ENCODE peak calls at places on chromosomes 5 and 9, in eight cellular contexts. X is progenitor cell of endocrine pancreas; S is endothelial cell of umbilical vein; Z is GM13977; P is upper lobe of left lung; L is left ventricle myocardium inferior; D is right atrium auricular region; Q is CD8-positive, alpha-beta T cell. W is an unnamed sample.

GRCh38 chr9:99326112-99326916 is 104.2 kb downstream of the SEC61B start:
- DNase-seq in X (no peak), S (peak; percentile 16), Z (no peak), P (no peak), L (no peak), D (no peak), Q (no peak), W (no peak)

GRCh38 chr5:476814-477175 is 33.8 kb downstream of the EXOC3 start:
- DNase-seq in X (no peak), S (no peak), Z (no peak), P (no peak), L (no peak), D (no peak), Q (no peak), W (no peak)

GRCh38 chr9:112332674-112332976 is 794 bp downstream of the PTBP3 start:
- DNase-seq in X (no peak), S (no peak), Z (no peak), P (no peak), L (no peak), D (no peak), Q (no peak), W (no peak)

GRCh38 chr9:112048924-112049785 is 125.9 kb downstream of the SUSD1 start:
- DNase-seq in X (no peak), S (no peak), Z (no peak), P (no peak), L (no peak), D (no peak), Q (no peak), W (no peak)

GRCh38 chr9:77589046-77589795 is 58.9 kb downstream of the GNA14 start:
- DNase-seq in X (no peak), S (no peak), Z (no peak), P (no peak), L (no peak), D (no peak), Q (no peak), W (no peak)

GRCh38 chr9:74760031-74760700 is 127.6 kb downstream of the TRPM6 start:
- DNase-seq in X (no peak), S (no peak), Z (no peak), P (no peak), L (no peak), D (no peak), Q (no peak), W (no peak)

GRCh38 chr9:116998305-116998704 is 311.2 kb downstream of the TRIM32 start:
- DNase-seq in X (peak; percentile 23), S (no peak), Z (peak; percentile 34), P (no peak), L (no peak), D (no peak), Q (no peak), W (no peak)

GRCh38 chr9:129482521-129483466 is 138.1 kb downstream of the C9orf50 start:
- DNase-seq in X (peak; percentile 46), S (peak; percentile 69), Z (peak; percentile 58), P (peak; percentile 95), L (peak; percentile 89), D (peak; percentile 90), Q (no peak), W (peak; percentile 93)

GRCh38 chr9:87099383-87099782 is 152.1 kb upstream of the GAS1 start:
- DNase-seq in X (no peak), S (no peak), Z (no peak), P (no peak), L (no peak), D (no peak), Q (no peak), W (no peak)

GRCh38 chr9:34589656-34590375 is at the start of gene CNTFR:
- DNase-seq in X (no peak), S (no peak), Z (no peak), P (peak; percentile 88), L (peak; percentile 47), D (no peak), Q (no peak), W (no peak)

GRCh38 chr5:30042677-30043076 is 1150.8 kb upstream of the CDH6 start:
- DNase-seq in X (no peak), S (no peak), Z (no peak), P (peak; percentile 32), L (no peak), D (no peak), Q (no peak), W (peak; percentile 79)

GRCh38 chr9:96048954-96049831 is 173.7 kb downstream of the ERCC6L2 start:
- DNase-seq in X (no peak), S (no peak), Z (no peak), P (peak; percentile 75), L (peak; percentile 27), D (no peak), Q (no peak), W (no peak)

GRCh38 chr9:2285411-2285810 is 270.3 kb downstream of the SMARCA2 start:
- DNase-seq in X (no peak), S (no peak), Z (no peak), P (no peak), L (no peak), D (no peak), Q (no peak), W (no peak)

GRCh38 chr5:73498057-73498992 is at the start of gene BTF3:
- DNase-seq in X (peak; percentile 86), S (peak; percentile 96), Z (peak; percentile 95), P (peak; percentile 95), L (peak; percentile 95), D (peak; percentile 97), Q (peak; percentile 77), W (peak; percentile 97)
- TF ChIP-seq CTCF in X (peak; percentile 7), S (no peak), Z (no peak), P (no peak), L (no peak), D (peak; percentile 20), Q (no peak), W (no peak)

GRCh38 chr5:122492675-122493074 is 180.6 kb downstream of the SNCAIP start:
- DNase-seq in X (no peak), S (no peak), Z (peak; percentile 24), P (no peak), L (no peak), D (no peak), Q (no peak), W (no peak)
- TF ChIP-seq CTCF in X (peak; percentile 31), S (no peak), Z (peak; percentile 37), P (no peak), L (peak; percentile 24), D (no peak), Q (no peak), W (peak; percentile 71)

GRCh38 chr9:103928452-103928851 is 165.7 kb upstream of the SMC2 start:
- DNase-seq in X (no peak), S (no peak), Z (no peak), P (no peak), L (no peak), D (no peak), Q (no peak), W (no peak)
- TF ChIP-seq CTCF in X (no peak), S (no peak), Z (no peak), P (no peak), L (no peak), D (no peak), Q (no peak), W (no peak)

GRCh38 chr5:137834498-137834897 is 33.2 kb upstream of the MYOT start:
- DNase-seq in X (no peak), S (no peak), Z (no peak), P (no peak), L (no peak), D (no peak), Q (no peak), W (no peak)

GRCh38 chr5:137832416-137832815 is 35.2 kb upstream of the MYOT start:
- DNase-seq in X (no peak), S (no peak), Z (no peak), P (no peak), L (no peak), D (no peak), Q (no peak), W (no peak)

GRCh38 chr5:137833463-137833862 is 34.2 kb upstream of the MYOT start:
- DNase-seq in X (no peak), S (no peak), Z (no peak), P (no peak), L (no peak), D (no peak), Q (no peak), W (no peak)

GRCh38 chr5:137828664-137829063 is 39.0 kb upstream of the MYOT start:
- DNase-seq in X (no peak), S (no peak), Z (no peak), P (no peak), L (no peak), D (no peak), Q (no peak), W (no peak)

DNA sequence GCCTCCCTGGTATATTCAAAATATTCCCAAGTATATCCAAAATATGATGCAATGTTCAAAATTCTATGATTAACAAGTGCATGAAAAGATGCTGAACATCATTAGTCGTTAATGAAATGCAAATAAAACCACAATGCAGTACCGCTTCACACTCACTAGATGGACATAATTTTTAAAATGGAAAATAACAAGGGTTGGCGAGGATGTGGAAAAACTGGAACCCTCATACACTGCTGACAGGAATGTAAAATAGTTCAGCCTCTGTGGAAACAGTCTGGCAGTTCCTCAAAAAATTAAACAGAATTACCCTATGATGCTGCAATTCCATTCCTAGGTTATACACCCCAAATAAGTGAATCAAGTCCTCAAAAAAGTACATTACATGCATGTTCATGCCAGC is 36.1 kb upstream of the MYOT start:
- DNase-seq in X (no peak), S (no peak), Z (no peak), P (no peak), L (no peak), D (no peak), Q (no peak), W (no peak)
- TF ChIP-seq CTCF in X (no peak), S (no peak), Z (no peak), P (no peak), L (peak; percentile 54), D (peak; percentile 45), Q (no peak), W (peak; percentile 55)

GRCh38 chr9:83920469-83920941 is 727 bp downstream of the KIF27 start:
- DNase-seq in X (no peak), S (peak; percentile 63), Z (peak; percentile 62), P (no peak), L (no peak), D (no peak), Q (no peak), W (no peak)
- TF ChIP-seq CTCF in X (no peak), S (peak; percentile 20), Z (peak; percentile 50), P (no peak), L (no peak), D (no peak), Q (no peak), W (no peak)

GRCh38 chr5:36398137-36398536 is 96.4 kb upstream of the RANBP3L start:
- DNase-seq in X (no peak), S (no peak), Z (no peak), P (no peak), L (no peak), D (no peak), Q (no peak), W (no peak)
- TF ChIP-seq CTCF in X (peak; percentile 54), S (no peak), Z (peak; percentile 41), P (no peak), L (peak; percentile 53), D (peak; percentile 53), Q (no peak), W (peak; percentile 83)

DNA sequence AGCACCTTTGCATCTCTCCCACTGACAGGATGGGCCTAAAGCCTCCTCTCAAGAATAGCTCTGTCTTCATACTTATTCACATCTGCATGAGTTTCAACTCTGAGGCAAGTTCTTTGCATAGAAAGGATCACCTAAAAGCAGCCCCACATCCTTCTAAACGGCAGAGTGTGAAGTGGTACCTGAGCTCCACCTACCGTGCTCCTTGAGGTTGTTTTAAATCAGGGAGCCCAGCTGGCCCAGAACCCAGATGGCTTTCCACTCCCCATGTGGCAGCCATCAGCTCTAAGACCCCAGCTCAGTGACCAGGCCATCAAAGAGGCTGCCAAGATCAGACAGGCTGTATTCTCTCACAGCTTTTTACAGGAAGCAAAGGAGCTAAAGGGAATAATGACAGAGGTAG is 299.3 kb downstream of the RASEF start:
- DNase-seq in X (no peak), S (no peak), Z (peak; percentile 8), P (no peak), L (no peak), D (no peak), Q (no peak), W (no peak)
- TF ChIP-seq CTCF in X (peak; percentile 27), S (no peak), Z (no peak), P (no peak), L (no peak), D (no peak), Q (no peak), W (no peak)